ENCODE peak calls at places on chromosomes 12 and 14, in six cellular contexts. One of them, this sample, is unnamed.

GRCh38 chr12:49279706-49280159 is 14.9 kb downstream of the TUBA1C start:
- DNase-seq in tibial nerve: no peak
- DNase-seq in PC-3: no peak
- DNase-seq in CD8-positive, alpha-beta T cell: no peak
- DNase-seq in spleen: peak; percentile 24
- DNase-seq in gastrocnemius medialis: no peak
- DNase-seq in this sample: no peak

GRCh38 chr12:92995258-92995905 is 66.3 kb upstream of the EEA1 start:
- DNase-seq in tibial nerve: no peak
- DNase-seq in PC-3: no peak
- DNase-seq in CD8-positive, alpha-beta T cell: no peak
- DNase-seq in spleen: no peak
- DNase-seq in gastrocnemius medialis: no peak
- DNase-seq in this sample: no peak

GRCh38 chr14:56135001-56135400 is 16.8 kb downstream of the PELI2 start:
- DNase-seq in tibial nerve: no peak
- DNase-seq in PC-3: no peak
- DNase-seq in CD8-positive, alpha-beta T cell: no peak
- DNase-seq in spleen: no peak
- DNase-seq in gastrocnemius medialis: no peak
- DNase-seq in this sample: no peak

GRCh38 chr12:73659802-73660201 is 877.8 kb upstream of the ATXN7L3B start:
- DNase-seq in tibial nerve: no peak
- DNase-seq in PC-3: no peak
- DNase-seq in CD8-positive, alpha-beta T cell: no peak
- DNase-seq in spleen: no peak
- DNase-seq in gastrocnemius medialis: no peak
- DNase-seq in this sample: no peak

GRCh38 chr12:32843528-32844095 is 53.0 kb downstream of the PKP2 start:
- DNase-seq in tibial nerve: no peak
- DNase-seq in PC-3: no peak
- DNase-seq in CD8-positive, alpha-beta T cell: no peak
- DNase-seq in spleen: no peak
- DNase-seq in gastrocnemius medialis: no peak
- DNase-seq in this sample: no peak

GRCh38 chr12:27190761-27191160 is 53.3 kb upstream of the STK38L start:
- DNase-seq in tibial nerve: no peak
- DNase-seq in PC-3: peak; percentile 94
- DNase-seq in CD8-positive, alpha-beta T cell: no peak
- DNase-seq in spleen: no peak
- DNase-seq in gastrocnemius medialis: no peak
- DNase-seq in this sample: no peak

GRCh38 chr12:29930503-29930902 is 146.8 kb upstream of the TMTC1 start:
- DNase-seq in tibial nerve: no peak
- DNase-seq in PC-3: no peak
- DNase-seq in CD8-positive, alpha-beta T cell: no peak
- DNase-seq in spleen: no peak
- DNase-seq in gastrocnemius medialis: no peak
- DNase-seq in this sample: no peak

GRCh38 chr12:57055834-57056233 is 5.9 kb upstream of the MYO1A start:
- DNase-seq in tibial nerve: no peak
- DNase-seq in PC-3: no peak
- DNase-seq in CD8-positive, alpha-beta T cell: no peak
- DNase-seq in spleen: no peak
- DNase-seq in gastrocnemius medialis: no peak
- DNase-seq in this sample: no peak

GRCh38 chr12:47838286-47838931 is 18.7 kb upstream of the HDAC7 start:
- DNase-seq in tibial nerve: no peak
- DNase-seq in PC-3: peak; percentile 65
- DNase-seq in CD8-positive, alpha-beta T cell: no peak
- DNase-seq in spleen: no peak
- DNase-seq in gastrocnemius medialis: no peak
- DNase-seq in this sample: peak; percentile 18

GRCh38 chr12:25130741-25131188 is 64.2 kb downstream of the DNAI7 start:
- DNase-seq in tibial nerve: no peak
- DNase-seq in PC-3: peak; percentile 60
- DNase-seq in CD8-positive, alpha-beta T cell: no peak
- DNase-seq in spleen: no peak
- DNase-seq in gastrocnemius medialis: no peak
- DNase-seq in this sample: peak; percentile 27

GRCh38 chr12:93245543-93245942 is 132.2 kb upstream of the NUDT4 start:
- DNase-seq in tibial nerve: no peak
- DNase-seq in PC-3: no peak
- DNase-seq in CD8-positive, alpha-beta T cell: peak; percentile 14
- DNase-seq in spleen: peak; percentile 84
- DNase-seq in gastrocnemius medialis: no peak
- DNase-seq in this sample: no peak

GRCh38 chr12:90622431-90622830 is 332.5 kb downstream of the CCER1 start:
- DNase-seq in tibial nerve: no peak
- DNase-seq in PC-3: no peak
- DNase-seq in CD8-positive, alpha-beta T cell: no peak
- DNase-seq in spleen: no peak
- DNase-seq in gastrocnemius medialis: no peak
- DNase-seq in this sample: peak; percentile 9

GRCh38 chr14:103526247-103526913 is 2.6 kb upstream of the TRMT61A start:
- DNase-seq in tibial nerve: no peak
- DNase-seq in PC-3: no peak
- DNase-seq in CD8-positive, alpha-beta T cell: no peak
- DNase-seq in spleen: no peak
- DNase-seq in gastrocnemius medialis: no peak
- DNase-seq in this sample: no peak

GRCh38 chr14:103528512-103529382 is at the start of gene TRMT61A:
- DNase-seq in tibial nerve: peak; percentile 84
- DNase-seq in PC-3: peak; percentile 85
- DNase-seq in CD8-positive, alpha-beta T cell: peak; percentile 72
- DNase-seq in spleen: peak; percentile 93
- DNase-seq in gastrocnemius medialis: peak; percentile 89
- DNase-seq in this sample: peak; percentile 83

GRCh38 chr14:103527408-103528157 is 1.4 kb upstream of the TRMT61A start:
- DNase-seq in tibial nerve: no peak
- DNase-seq in PC-3: no peak
- DNase-seq in CD8-positive, alpha-beta T cell: no peak
- DNase-seq in spleen: no peak
- DNase-seq in gastrocnemius medialis: no peak
- DNase-seq in this sample: peak; percentile 22

GRCh38 chr14:103528158-103528511 is 861 bp upstream of the TRMT61A start:
- DNase-seq in tibial nerve: no peak
- DNase-seq in PC-3: no peak
- DNase-seq in CD8-positive, alpha-beta T cell: no peak
- DNase-seq in spleen: no peak
- DNase-seq in gastrocnemius medialis: no peak
- DNase-seq in this sample: no peak

DNA sequence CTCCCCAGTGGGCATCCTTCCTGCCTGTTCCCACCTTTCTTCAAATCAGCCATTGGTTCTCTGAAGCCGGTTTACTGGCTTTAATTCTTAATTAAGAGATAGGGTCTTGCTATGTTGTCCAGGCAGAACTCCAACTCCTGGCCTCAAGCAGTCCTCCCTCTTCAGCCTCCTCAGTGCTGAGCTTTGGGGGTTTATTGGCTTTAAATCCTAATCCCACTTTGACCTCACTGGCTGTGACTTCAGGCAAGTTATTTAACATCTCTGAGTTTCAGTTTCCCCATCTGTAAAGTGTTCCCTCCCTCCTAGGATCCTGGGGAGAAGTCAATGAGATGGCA is 2.1 kb upstream of the TRMT61A start:
- DNase-seq in tibial nerve: no peak
- DNase-seq in PC-3: no peak
- DNase-seq in CD8-positive, alpha-beta T cell: no peak
- DNase-seq in spleen: no peak
- DNase-seq in gastrocnemius medialis: no peak
- DNase-seq in this sample: no peak
- H3K27ac ChIP-seq in tibial nerve: no peak overlapping the region
- H3K27ac ChIP-seq in PC-3: no peak overlapping the region
- H3K27ac ChIP-seq in CD8-positive, alpha-beta T cell: no peak overlapping the region
- H3K27ac ChIP-seq in spleen: peak overlapping the region; percentile 78
- H3K27ac ChIP-seq in gastrocnemius medialis: peak overlapping the region; percentile 91
- H3K27ac ChIP-seq in this sample: no peak overlapping the region

DNA sequence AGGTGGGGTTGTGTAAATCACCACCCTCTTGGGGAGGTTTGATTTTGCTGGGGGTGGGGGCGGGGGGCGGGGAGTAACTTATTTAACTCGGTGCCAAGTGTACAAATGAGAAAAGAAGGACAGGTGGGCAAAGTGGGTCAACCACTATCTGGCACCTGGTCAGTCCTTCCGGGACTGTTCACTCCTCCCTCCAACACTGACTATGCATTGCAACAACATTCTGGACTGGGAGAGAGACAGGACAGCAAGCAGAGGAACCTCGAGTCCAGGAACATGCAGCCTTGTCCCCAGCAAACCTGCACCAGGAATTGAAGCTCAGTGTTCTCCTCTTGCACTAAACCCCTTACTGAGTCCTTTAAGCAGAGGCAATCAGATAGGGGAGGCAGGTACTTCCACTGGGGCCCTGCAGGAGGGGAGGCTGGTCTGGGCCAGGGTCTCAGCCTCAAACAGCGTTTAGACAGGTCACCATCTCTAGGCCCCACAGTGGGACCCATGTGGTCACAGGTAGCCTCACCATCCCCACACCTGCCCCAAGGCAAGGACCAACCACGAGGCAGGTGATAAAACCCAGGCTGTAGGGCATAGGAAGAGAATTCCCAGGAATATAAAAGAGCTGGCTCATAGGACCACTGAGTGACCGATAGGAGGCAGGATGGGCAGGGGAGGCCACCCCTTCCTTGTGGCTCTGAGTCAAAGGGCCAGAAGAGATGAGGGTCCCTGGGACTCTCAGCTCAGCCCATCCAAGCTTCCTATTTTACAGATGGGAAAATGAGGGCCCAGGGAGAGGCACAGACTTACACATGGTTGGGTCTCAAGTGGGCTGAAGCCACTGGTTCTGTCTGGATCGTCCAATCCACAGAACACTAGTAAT is 9.8 kb downstream of the CCDC85C start:
- DNase-seq in tibial nerve: no peak
- DNase-seq in PC-3: no peak
- DNase-seq in CD8-positive, alpha-beta T cell: no peak
- DNase-seq in spleen: no peak
- DNase-seq in gastrocnemius medialis: no peak
- DNase-seq in this sample: no peak
- TF ChIP-seq CTCF in tibial nerve: no peak
- TF ChIP-seq CTCF in PC-3: no peak
- TF ChIP-seq CTCF in CD8-positive, alpha-beta T cell: no peak
- TF ChIP-seq CTCF in spleen: no peak
- TF ChIP-seq CTCF in gastrocnemius medialis: no peak
- TF ChIP-seq CTCF in this sample: no peak

GRCh38 chr14:102079700-102079979 is 7.2 kb downstream of the HSP90AA1 start:
- DNase-seq in tibial nerve: no peak
- DNase-seq in PC-3: no peak
- DNase-seq in CD8-positive, alpha-beta T cell: no peak
- DNase-seq in spleen: no peak
- DNase-seq in gastrocnemius medialis: no peak
- DNase-seq in this sample: no peak
- H3K36me3 ChIP-seq in tibial nerve: peaks cover 33% of the 10 kb centered on the region
- H3K36me3 ChIP-seq in PC-3: peaks cover 54% of the 10 kb centered on the region
- H3K36me3 ChIP-seq in CD8-positive, alpha-beta T cell: peaks cover 43% of the 10 kb centered on the region
- H3K36me3 ChIP-seq in spleen: peaks cover 5% of the 10 kb centered on the region
- H3K36me3 ChIP-seq in gastrocnemius medialis: peaks cover 6% of the 10 kb centered on the region
- H3K36me3 ChIP-seq in this sample: peaks cover 59% of the 10 kb centered on the region

DNA sequence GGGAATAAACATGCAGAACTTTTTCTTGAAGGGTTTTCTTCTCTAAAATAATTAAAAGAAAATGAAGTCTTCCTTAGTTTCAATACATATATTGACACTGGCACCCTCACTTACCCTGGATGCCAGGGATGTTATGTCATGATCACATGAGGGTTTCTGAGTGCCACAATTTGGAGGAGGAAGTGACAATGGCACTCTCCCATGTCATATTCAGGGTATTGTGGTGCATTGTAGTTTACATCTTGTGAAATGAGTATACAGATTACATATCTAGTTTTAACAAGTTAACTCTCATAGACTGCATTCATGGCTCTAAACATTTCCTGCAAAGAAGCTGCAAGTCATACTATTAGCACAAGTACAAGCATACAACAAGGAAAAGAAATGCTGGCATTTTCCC is 37.7 kb downstream of the CCDC177 start:
- DNase-seq in tibial nerve: no peak
- DNase-seq in PC-3: no peak
- DNase-seq in CD8-positive, alpha-beta T cell: no peak
- DNase-seq in spleen: no peak
- DNase-seq in gastrocnemius medialis: no peak
- DNase-seq in this sample: no peak
- H3K27ac ChIP-seq in tibial nerve: no peak overlapping the region
- H3K27ac ChIP-seq in PC-3: no peak overlapping the region
- H3K27ac ChIP-seq in CD8-positive, alpha-beta T cell: no peak overlapping the region
- H3K27ac ChIP-seq in spleen: no peak overlapping the region
- H3K27ac ChIP-seq in gastrocnemius medialis: no peak overlapping the region
- H3K27ac ChIP-seq in this sample: no peak overlapping the region